ENCODE peak calls at places on chromosomes 3 and 15, in nine cellular contexts. One of them, this sample, is unnamed.

GRCh38 chr3:11272913-11273574 is 847 bp downstream of the ATG7 start:
- DNase-seq in prostate gland: no peak
- DNase-seq in lower lobe of right lung: no peak
- DNase-seq in H7: no peak
- DNase-seq in A549: no peak
- DNase-seq in spleen: no peak
- DNase-seq in brain microvascular endothelial cell: no peak
- DNase-seq in effector memory CD4-positive, alpha-beta T cell: no peak
- DNase-seq in cardiac fibroblast: no peak
- DNase-seq in this sample: no peak

GRCh38 chr3:111509308-111509707 is 32.7 kb upstream of the CD96 start:
- DNase-seq in prostate gland: no peak
- DNase-seq in lower lobe of right lung: no peak
- DNase-seq in H7: no peak
- DNase-seq in A549: no peak
- DNase-seq in spleen: no peak
- DNase-seq in brain microvascular endothelial cell: no peak
- DNase-seq in effector memory CD4-positive, alpha-beta T cell: no peak
- DNase-seq in cardiac fibroblast: no peak
- DNase-seq in this sample: no peak

GRCh38 chr3:138303474-138303873 is 26.2 kb downstream of the NME9 start:
- DNase-seq in prostate gland: no peak
- DNase-seq in lower lobe of right lung: no peak
- DNase-seq in H7: no peak
- DNase-seq in A549: no peak
- DNase-seq in spleen: no peak
- DNase-seq in brain microvascular endothelial cell: no peak
- DNase-seq in effector memory CD4-positive, alpha-beta T cell: no peak
- DNase-seq in cardiac fibroblast: no peak
- DNase-seq in this sample: no peak

GRCh38 chr15:40598126-40598525 is 4.1 kb downstream of the KNL1 start:
- DNase-seq in prostate gland: no peak
- DNase-seq in lower lobe of right lung: no peak
- DNase-seq in H7: no peak
- DNase-seq in A549: no peak
- DNase-seq in spleen: no peak
- DNase-seq in brain microvascular endothelial cell: no peak
- DNase-seq in effector memory CD4-positive, alpha-beta T cell: no peak
- DNase-seq in cardiac fibroblast: no peak
- DNase-seq in this sample: no peak

GRCh38 chr3:18425641-18426403 is 683 bp upstream of the SATB1 start:
- DNase-seq in prostate gland: peak
- DNase-seq in lower lobe of right lung: peak
- DNase-seq in H7: peak
- DNase-seq in A549: no peak
- DNase-seq in spleen: peak
- DNase-seq in brain microvascular endothelial cell: no peak
- DNase-seq in effector memory CD4-positive, alpha-beta T cell: peak
- DNase-seq in cardiac fibroblast: peak
- DNase-seq in this sample: no peak

GRCh38 chr3:171810278-171811058 is at the start of gene PLD1:
- DNase-seq in prostate gland: peak
- DNase-seq in lower lobe of right lung: peak
- DNase-seq in H7: peak
- DNase-seq in A549: peak
- DNase-seq in spleen: peak
- DNase-seq in brain microvascular endothelial cell: peak
- DNase-seq in effector memory CD4-positive, alpha-beta T cell: peak
- DNase-seq in cardiac fibroblast: peak
- DNase-seq in this sample: no peak

GRCh38 chr15:67840747-67841634 is 1.1 kb upstream of the RNU6-1 start:
- DNase-seq in prostate gland: no peak
- DNase-seq in lower lobe of right lung: no peak
- DNase-seq in H7: peak
- DNase-seq in A549: peak
- DNase-seq in spleen: peak
- DNase-seq in brain microvascular endothelial cell: no peak
- DNase-seq in effector memory CD4-positive, alpha-beta T cell: no peak
- DNase-seq in cardiac fibroblast: peak
- DNase-seq in this sample: no peak

GRCh38 chr15:73781038-73781925 is 28.1 kb upstream of the INSYN1 start:
- DNase-seq in prostate gland: no peak
- DNase-seq in lower lobe of right lung: peak
- DNase-seq in H7: peak
- DNase-seq in A549: peak
- DNase-seq in spleen: no peak
- DNase-seq in brain microvascular endothelial cell: peak
- DNase-seq in effector memory CD4-positive, alpha-beta T cell: no peak
- DNase-seq in cardiac fibroblast: peak
- DNase-seq in this sample: no peak

GRCh38 chr15:87439090-87439489 is 817.4 kb downstream of the NTRK3 start:
- DNase-seq in prostate gland: no peak
- DNase-seq in lower lobe of right lung: no peak
- DNase-seq in H7: no peak
- DNase-seq in A549: no peak
- DNase-seq in spleen: no peak
- DNase-seq in brain microvascular endothelial cell: no peak
- DNase-seq in effector memory CD4-positive, alpha-beta T cell: no peak
- DNase-seq in cardiac fibroblast: no peak
- DNase-seq in this sample: no peak

GRCh38 chr3:107346559-107346958 is 30.7 kb upstream of the CCDC54 start:
- DNase-seq in prostate gland: no peak
- DNase-seq in lower lobe of right lung: no peak
- DNase-seq in H7: no peak
- DNase-seq in A549: no peak
- DNase-seq in spleen: no peak
- DNase-seq in brain microvascular endothelial cell: no peak
- DNase-seq in effector memory CD4-positive, alpha-beta T cell: no peak
- DNase-seq in cardiac fibroblast: no peak
- DNase-seq in this sample: no peak

GRCh38 chr3:20041197-20041780 is 1.0 kb downstream of the KAT2B start:
- DNase-seq in prostate gland: peak
- DNase-seq in lower lobe of right lung: peak
- DNase-seq in H7: peak
- DNase-seq in A549: peak
- DNase-seq in spleen: peak
- DNase-seq in brain microvascular endothelial cell: peak
- DNase-seq in effector memory CD4-positive, alpha-beta T cell: peak
- DNase-seq in cardiac fibroblast: peak
- DNase-seq in this sample: peak

GRCh38 chr15:95076381-95076780 is 845.0 kb downstream of the MCTP2 start:
- DNase-seq in prostate gland: no peak
- DNase-seq in lower lobe of right lung: no peak
- DNase-seq in H7: no peak
- DNase-seq in A549: no peak
- DNase-seq in spleen: no peak
- DNase-seq in brain microvascular endothelial cell: no peak
- DNase-seq in effector memory CD4-positive, alpha-beta T cell: no peak
- DNase-seq in cardiac fibroblast: no peak
- DNase-seq in this sample: no peak

GRCh38 chr15:51229907-51230328 is 108.5 kb downstream of the CYP19A1 start:
- DNase-seq in prostate gland: no peak
- DNase-seq in lower lobe of right lung: no peak
- DNase-seq in H7: peak
- DNase-seq in A549: peak
- DNase-seq in spleen: no peak
- DNase-seq in brain microvascular endothelial cell: no peak
- DNase-seq in effector memory CD4-positive, alpha-beta T cell: no peak
- DNase-seq in cardiac fibroblast: peak
- DNase-seq in this sample: no peak

DNA sequence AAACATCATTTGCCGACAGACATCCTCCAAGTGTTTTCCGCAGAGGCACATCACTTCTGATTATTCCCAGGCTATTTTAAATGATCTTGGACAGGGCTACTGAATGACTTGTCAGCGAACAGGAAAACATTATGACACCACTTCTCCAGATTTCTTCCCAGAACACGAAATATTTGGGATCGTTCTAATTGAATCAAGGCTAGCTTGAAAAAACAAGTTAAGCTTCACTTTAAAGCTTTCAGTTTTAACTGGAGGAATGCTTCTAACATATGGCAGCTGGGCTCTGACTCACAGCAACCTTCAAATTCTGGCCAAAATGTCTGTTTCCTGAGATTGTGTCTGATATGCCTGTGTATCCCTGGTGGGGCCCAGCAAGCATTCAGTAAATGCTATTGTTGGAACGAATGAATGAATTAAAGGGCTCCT is 127.0 kb upstream of the ICE2 start:
- DNase-seq in prostate gland: no peak
- DNase-seq in lower lobe of right lung: no peak
- DNase-seq in H7: no peak
- DNase-seq in A549: no peak
- DNase-seq in spleen: no peak
- DNase-seq in brain microvascular endothelial cell: peak
- DNase-seq in effector memory CD4-positive, alpha-beta T cell: no peak
- DNase-seq in cardiac fibroblast: peak
- DNase-seq in this sample: no peak
- H3K4me3 ChIP-seq in prostate gland: no peak
- H3K4me3 ChIP-seq in lower lobe of right lung: peak
- H3K4me3 ChIP-seq in H7: no peak
- H3K4me3 ChIP-seq in A549: no peak
- H3K4me3 ChIP-seq in spleen: no peak
- H3K4me3 ChIP-seq in brain microvascular endothelial cell: peak
- H3K4me3 ChIP-seq in effector memory CD4-positive, alpha-beta T cell: no peak
- H3K4me3 ChIP-seq in cardiac fibroblast: peak
- H3K4me3 ChIP-seq in this sample: no peak

GRCh38 chr3:45608296-45608695 is 13.7 kb downstream of the LIMD1 start:
- DNase-seq in prostate gland: no peak
- DNase-seq in lower lobe of right lung: peak
- DNase-seq in H7: no peak
- DNase-seq in A549: no peak
- DNase-seq in spleen: peak
- DNase-seq in brain microvascular endothelial cell: no peak
- DNase-seq in effector memory CD4-positive, alpha-beta T cell: no peak
- DNase-seq in cardiac fibroblast: no peak
- DNase-seq in this sample: no peak
- H3K4me3 ChIP-seq in prostate gland: no peak
- H3K4me3 ChIP-seq in lower lobe of right lung: no peak
- H3K4me3 ChIP-seq in H7: no peak
- H3K4me3 ChIP-seq in A549: no peak
- H3K4me3 ChIP-seq in spleen: no peak
- H3K4me3 ChIP-seq in brain microvascular endothelial cell: no peak
- H3K4me3 ChIP-seq in effector memory CD4-positive, alpha-beta T cell: no peak
- H3K4me3 ChIP-seq in cardiac fibroblast: no peak
- H3K4me3 ChIP-seq in this sample: no peak

GRCh38 chr3:39809181-39809994 is at the start of gene MYRIP:
- DNase-seq in prostate gland: peak
- DNase-seq in lower lobe of right lung: peak
- DNase-seq in H7: peak
- DNase-seq in A549: peak
- DNase-seq in spleen: peak
- DNase-seq in brain microvascular endothelial cell: no peak
- DNase-seq in effector memory CD4-positive, alpha-beta T cell: no peak
- DNase-seq in cardiac fibroblast: peak
- DNase-seq in this sample: peak

GRCh38 chr3:39811561-39811960 is 2.2 kb downstream of the MYRIP start:
- DNase-seq in prostate gland: no peak
- DNase-seq in lower lobe of right lung: no peak
- DNase-seq in H7: no peak
- DNase-seq in A549: no peak
- DNase-seq in spleen: no peak
- DNase-seq in brain microvascular endothelial cell: no peak
- DNase-seq in effector memory CD4-positive, alpha-beta T cell: no peak
- DNase-seq in cardiac fibroblast: no peak
- DNase-seq in this sample: no peak

GRCh38 chr3:39808467-39809180 is 785 bp upstream of the MYRIP start:
- DNase-seq in prostate gland: peak
- DNase-seq in lower lobe of right lung: no peak
- DNase-seq in H7: peak
- DNase-seq in A549: no peak
- DNase-seq in spleen: no peak
- DNase-seq in brain microvascular endothelial cell: no peak
- DNase-seq in effector memory CD4-positive, alpha-beta T cell: no peak
- DNase-seq in cardiac fibroblast: peak
- DNase-seq in this sample: no peak

GRCh38 chr3:39810647-39811161 is 1.3 kb downstream of the MYRIP start:
- DNase-seq in prostate gland: no peak
- DNase-seq in lower lobe of right lung: no peak
- DNase-seq in H7: peak
- DNase-seq in A549: no peak
- DNase-seq in spleen: no peak
- DNase-seq in brain microvascular endothelial cell: no peak
- DNase-seq in effector memory CD4-positive, alpha-beta T cell: no peak
- DNase-seq in cardiac fibroblast: no peak
- DNase-seq in this sample: no peak

GRCh38 chr3:39809995-39810595 is 686 bp downstream of the MYRIP start:
- DNase-seq in prostate gland: no peak
- DNase-seq in lower lobe of right lung: no peak
- DNase-seq in H7: peak
- DNase-seq in A549: no peak
- DNase-seq in spleen: peak
- DNase-seq in brain microvascular endothelial cell: no peak
- DNase-seq in effector memory CD4-positive, alpha-beta T cell: no peak
- DNase-seq in cardiac fibroblast: no peak
- DNase-seq in this sample: no peak
- H3K4me3 ChIP-seq in prostate gland: peak
- H3K4me3 ChIP-seq in lower lobe of right lung: peak
- H3K4me3 ChIP-seq in H7: peak
- H3K4me3 ChIP-seq in A549: peak
- H3K4me3 ChIP-seq in spleen: peak
- H3K4me3 ChIP-seq in brain microvascular endothelial cell: no peak
- H3K4me3 ChIP-seq in effector memory CD4-positive, alpha-beta T cell: no peak
- H3K4me3 ChIP-seq in cardiac fibroblast: no peak
- H3K4me3 ChIP-seq in this sample: peak

DNA sequence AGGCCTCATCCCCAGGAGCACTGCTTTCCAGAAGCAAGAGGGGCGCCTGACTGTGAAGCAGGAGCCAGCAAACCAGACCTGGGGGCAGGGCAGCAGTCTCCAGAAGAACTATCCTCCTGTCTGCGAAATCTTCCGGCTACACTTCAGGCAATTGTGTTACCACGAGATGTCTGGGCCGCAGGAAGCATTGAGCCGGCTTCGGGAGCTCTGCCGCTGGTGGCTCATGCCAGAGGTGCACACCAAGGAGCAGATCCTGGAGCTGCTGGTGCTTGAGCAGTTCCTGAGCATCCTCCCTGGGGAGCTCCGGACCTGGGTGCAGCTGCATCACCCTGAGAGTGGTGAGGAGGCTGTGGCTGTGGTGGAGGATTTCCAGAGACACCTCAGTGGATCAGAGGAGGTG is 2.1 kb downstream of the ZKSCAN7 start:
- DNase-seq in prostate gland: no peak
- DNase-seq in lower lobe of right lung: no peak
- DNase-seq in H7: no peak
- DNase-seq in A549: no peak
- DNase-seq in spleen: no peak
- DNase-seq in brain microvascular endothelial cell: no peak
- DNase-seq in effector memory CD4-positive, alpha-beta T cell: no peak
- DNase-seq in cardiac fibroblast: no peak
- DNase-seq in this sample: no peak
- H3K4me3 ChIP-seq in prostate gland: no peak
- H3K4me3 ChIP-seq in lower lobe of right lung: no peak
- H3K4me3 ChIP-seq in H7: no peak
- H3K4me3 ChIP-seq in A549: no peak
- H3K4me3 ChIP-seq in spleen: no peak
- H3K4me3 ChIP-seq in brain microvascular endothelial cell: no peak
- H3K4me3 ChIP-seq in effector memory CD4-positive, alpha-beta T cell: no peak
- H3K4me3 ChIP-seq in cardiac fibroblast: no peak
- H3K4me3 ChIP-seq in this sample: no peak

This sample was measured in LNCaP clone FGC.